ENCODE peak calls at places on chromosomes 3 and 15, in five cellular contexts. One of them, this sample, is unnamed.

GRCh38 chr3:160434071-160434470 is 15.5 kb downstream of the TRIM59 start:
- DNase-seq in body of pancreas: no peak
- DNase-seq in tibial nerve: no peak
- DNase-seq in transverse colon: no peak
- DNase-seq in A549: no peak
- DNase-seq in this sample: no peak

GRCh38 chr15:23695282-23695681 is 8.2 kb upstream of the NDN start:
- DNase-seq in A549: no peak
- DNase-seq in body of pancreas: no peak
- DNase-seq in transverse colon: no peak
- DNase-seq in tibial nerve: no peak
- DNase-seq in this sample: no peak

GRCh38 chr3:101801174-101801573 is 22.2 kb downstream of the NXPE3 start:
- DNase-seq in transverse colon: no peak
- DNase-seq in tibial nerve: no peak
- DNase-seq in body of pancreas: no peak
- DNase-seq in A549: no peak
- DNase-seq in this sample: no peak

GRCh38 chr3:80050826-80051601 is 283.2 kb upstream of the ROBO1 start:
- DNase-seq in transverse colon: no peak
- DNase-seq in body of pancreas: no peak
- DNase-seq in tibial nerve: no peak
- DNase-seq in A549: no peak
- DNase-seq in this sample: no peak

GRCh38 chr3:153313307-153313945 is 151.4 kb downstream of the RAP2B start:
- DNase-seq in tibial nerve: no peak
- DNase-seq in transverse colon: no peak
- DNase-seq in A549: no peak
- DNase-seq in body of pancreas: no peak
- DNase-seq in this sample: no peak

GRCh38 chr3:13023251-13024055 is 49.8 kb downstream of the IQSEC1 start:
- DNase-seq in body of pancreas: no peak
- DNase-seq in transverse colon: no peak
- DNase-seq in tibial nerve: no peak
- DNase-seq in A549: peak; percentile 28
- DNase-seq in this sample: peak; percentile 44

GRCh38 chr3:106006001-106006400 is 137.2 kb upstream of the CBLB start:
- DNase-seq in tibial nerve: no peak
- DNase-seq in body of pancreas: peak; percentile 8
- DNase-seq in transverse colon: no peak
- DNase-seq in A549: no peak
- DNase-seq in this sample: no peak

GRCh38 chr3:156576887-156577427 is 22.0 kb upstream of the SSR3 start:
- DNase-seq in A549: no peak
- DNase-seq in body of pancreas: no peak
- DNase-seq in transverse colon: no peak
- DNase-seq in tibial nerve: no peak
- DNase-seq in this sample: no peak

DNA sequence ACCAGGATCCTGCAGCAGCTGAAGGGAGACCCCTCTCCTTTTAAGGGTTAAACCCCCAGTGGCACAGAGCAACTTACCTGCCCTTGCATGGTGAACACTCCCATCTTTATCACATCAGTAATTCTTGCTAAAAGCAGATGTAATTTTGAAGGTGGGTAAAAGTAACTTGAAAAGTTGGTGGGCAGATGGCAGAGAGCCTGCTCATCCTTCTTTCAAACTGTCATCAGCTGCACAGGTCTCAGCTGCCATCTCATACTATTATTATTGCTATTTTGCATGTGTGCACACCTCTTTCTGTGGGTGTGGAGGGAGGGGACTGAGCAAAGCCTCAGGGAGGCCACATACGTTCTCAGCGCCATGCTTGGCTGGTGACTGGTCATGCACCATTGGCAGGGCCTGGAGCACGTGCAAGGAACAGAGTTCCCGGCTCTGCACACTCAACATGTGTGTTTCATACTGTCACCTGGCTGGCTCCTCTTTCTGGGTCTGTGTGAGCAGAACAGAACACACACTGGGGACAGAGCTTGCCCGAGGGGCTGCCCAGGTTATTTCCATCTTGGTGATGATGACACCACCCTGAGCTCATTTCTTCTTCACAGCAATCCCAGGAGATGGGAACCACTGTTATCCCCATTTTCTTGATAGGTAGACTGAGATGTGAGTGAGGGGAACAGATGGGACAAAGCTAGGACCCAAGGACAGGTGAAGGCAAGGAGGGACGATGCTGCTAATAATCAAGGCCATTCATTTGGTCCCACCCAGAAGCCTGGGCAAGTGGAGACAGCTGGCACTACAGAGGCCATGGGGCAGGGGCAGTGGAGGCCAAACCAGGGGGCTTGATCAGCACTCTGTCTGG is 95.8 kb upstream of the KLF13 start:
- DNase-seq in tibial nerve: no peak
- DNase-seq in transverse colon: peak; percentile 38
- DNase-seq in body of pancreas: no peak
- DNase-seq in A549: no peak
- DNase-seq in this sample: no peak
- TF ChIP-seq POLR2A in tibial nerve: no peak
- TF ChIP-seq POLR2A in transverse colon: no peak
- TF ChIP-seq POLR2A in body of pancreas: no peak
- TF ChIP-seq POLR2A in A549: no peak
- TF ChIP-seq POLR2A in this sample: no peak

GRCh38 chr15:43376017-43376705 is 5.3 kb downstream of the TUBGCP4 start:
- DNase-seq in A549: peak; percentile 25
- DNase-seq in transverse colon: peak; percentile 17
- DNase-seq in body of pancreas: peak; percentile 37
- DNase-seq in tibial nerve: no peak
- DNase-seq in this sample: no peak
- TF ChIP-seq POLR2A in A549: no peak
- TF ChIP-seq POLR2A in transverse colon: no peak
- TF ChIP-seq POLR2A in body of pancreas: no peak
- TF ChIP-seq POLR2A in tibial nerve: no peak
- TF ChIP-seq POLR2A in this sample: no peak

DNA sequence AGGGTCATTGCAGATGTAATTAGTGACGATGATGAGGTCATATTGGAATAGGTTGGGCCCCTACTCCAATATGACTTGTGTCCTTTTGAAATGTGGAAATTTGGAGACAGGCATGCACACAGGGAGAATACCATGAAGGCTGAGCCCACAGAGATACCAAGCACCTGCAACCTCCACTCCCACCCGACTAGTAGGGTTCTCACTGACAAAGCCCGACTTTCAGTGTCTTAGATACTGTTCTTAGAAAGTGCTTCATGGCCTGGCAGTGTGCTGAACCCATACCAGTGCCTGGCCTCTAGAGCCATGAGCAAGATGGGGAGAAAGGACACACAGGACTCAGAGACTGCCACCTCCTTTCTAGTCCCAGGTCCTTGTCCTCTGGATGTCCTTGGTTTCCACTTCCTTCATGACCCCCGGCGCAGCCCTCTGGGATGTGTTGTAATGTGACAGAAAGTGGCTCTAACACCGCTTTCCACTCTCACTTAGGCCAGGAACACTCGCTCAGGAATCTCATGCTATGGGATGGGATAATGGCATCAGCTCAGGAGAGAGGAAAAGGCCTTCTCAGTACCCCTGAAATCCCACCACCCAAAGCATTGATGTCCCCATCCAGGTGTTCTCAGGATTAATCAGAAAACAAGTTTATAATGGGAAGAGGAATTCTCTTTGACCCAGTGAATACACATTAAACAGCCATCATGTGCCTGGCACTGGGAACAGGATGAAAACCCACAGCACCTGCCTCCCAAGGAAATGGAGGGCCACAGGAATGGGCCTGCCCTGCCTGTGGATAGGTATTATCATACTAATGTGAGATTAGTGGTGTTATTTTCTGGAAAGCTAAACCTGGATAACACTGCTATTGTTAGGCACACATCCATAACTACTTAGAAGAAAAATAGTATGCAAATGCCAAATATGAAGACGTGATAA is 59.9 kb downstream of the RPL39L start:
- DNase-seq in A549: no peak
- DNase-seq in transverse colon: no peak
- DNase-seq in body of pancreas: no peak
- DNase-seq in tibial nerve: no peak
- DNase-seq in this sample: no peak
- TF ChIP-seq POLR2A in A549: no peak
- TF ChIP-seq POLR2A in transverse colon: no peak
- TF ChIP-seq POLR2A in body of pancreas: no peak
- TF ChIP-seq POLR2A in tibial nerve: no peak
- TF ChIP-seq POLR2A in this sample: no peak

GRCh38 chr3:148697311-148698189 is at the start of gene AGTR1:
- DNase-seq in A549: peak; percentile 28
- DNase-seq in tibial nerve: peak; percentile 78
- DNase-seq in body of pancreas: peak; percentile 59
- DNase-seq in transverse colon: peak; percentile 12
- DNase-seq in this sample: peak; percentile 95
- TF ChIP-seq POLR2A in A549: peak; percentile 23
- TF ChIP-seq POLR2A in tibial nerve: no peak
- TF ChIP-seq POLR2A in body of pancreas: peak; percentile 36
- TF ChIP-seq POLR2A in transverse colon: no peak
- TF ChIP-seq POLR2A in this sample: peak; percentile 97

GRCh38 chr3:126087552-126088175 is 3.7 kb upstream of the SLC41A3 start:
- DNase-seq in tibial nerve: no peak
- DNase-seq in body of pancreas: no peak
- DNase-seq in transverse colon: no peak
- DNase-seq in A549: no peak
- DNase-seq in this sample: no peak
- TF ChIP-seq POLR2A in tibial nerve: no peak
- TF ChIP-seq POLR2A in body of pancreas: no peak
- TF ChIP-seq POLR2A in transverse colon: no peak
- TF ChIP-seq POLR2A in A549: no peak
- TF ChIP-seq POLR2A in this sample: no peak

DNA sequence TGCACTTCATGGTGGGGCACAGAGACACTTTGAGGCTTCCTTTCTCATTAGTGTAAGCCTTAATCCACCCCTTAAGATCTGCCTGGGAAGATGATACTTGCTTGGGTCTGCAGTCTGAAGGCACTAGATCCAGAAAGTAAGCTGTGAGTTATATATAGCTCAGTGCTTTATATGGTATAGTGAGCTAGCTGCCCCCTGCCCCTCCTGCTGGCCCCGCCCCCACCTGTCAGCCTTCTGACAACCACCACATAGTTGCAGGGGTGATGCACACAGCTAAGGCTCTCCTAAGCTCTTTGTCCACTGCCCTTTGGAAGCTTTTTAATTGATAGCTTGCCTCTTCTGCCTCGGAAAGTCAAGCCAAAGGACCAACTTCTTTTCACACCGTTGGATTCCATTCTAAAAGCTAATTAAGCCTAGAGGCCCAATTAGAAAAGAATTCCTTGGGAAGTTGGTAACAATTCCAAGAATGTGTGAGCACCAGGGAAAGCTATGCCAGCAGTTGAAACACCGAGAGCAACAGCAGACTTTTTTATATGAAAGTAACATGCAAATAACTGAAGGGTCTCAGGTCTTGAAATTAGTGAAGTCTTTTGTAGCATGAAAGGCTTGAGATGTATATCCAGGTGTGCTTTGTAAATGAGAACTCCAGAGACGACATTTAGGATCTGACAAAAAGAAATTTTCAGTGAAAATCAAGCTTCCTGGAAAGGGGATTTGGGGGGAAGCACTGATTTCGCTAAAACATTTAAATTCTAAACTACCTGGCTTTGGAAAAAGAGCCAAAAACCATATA is 2.3 kb downstream of the TPM1 start:
- DNase-seq in tibial nerve: no peak
- DNase-seq in body of pancreas: peak; percentile 25
- DNase-seq in A549: no peak
- DNase-seq in transverse colon: no peak
- DNase-seq in this sample: no peak
- TF ChIP-seq POLR2A in tibial nerve: no peak
- TF ChIP-seq POLR2A in body of pancreas: peak; percentile 51
- TF ChIP-seq POLR2A in A549: no peak
- TF ChIP-seq POLR2A in transverse colon: peak; percentile 57
- TF ChIP-seq POLR2A in this sample: no peak

DNA sequence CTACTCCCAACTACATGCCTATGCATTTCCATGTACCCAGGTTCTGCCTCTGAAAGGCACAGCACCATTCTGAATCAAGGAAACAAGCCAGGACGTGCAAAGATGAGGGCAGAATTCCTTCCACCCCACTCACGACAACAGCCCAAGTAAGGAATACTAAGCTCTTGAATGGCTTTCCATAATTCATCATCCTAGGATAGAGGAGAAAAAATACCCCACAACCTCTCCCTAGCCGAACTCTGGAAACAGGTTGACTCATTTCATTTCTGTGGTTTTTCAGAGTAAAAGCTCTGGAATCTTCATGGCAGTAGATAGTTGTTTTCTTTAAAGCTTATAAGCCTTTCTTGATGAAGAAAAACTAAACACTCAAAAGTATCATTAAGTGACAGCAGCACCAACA is 77.8 kb downstream of the PDZRN3 start:
- DNase-seq in A549: no peak
- DNase-seq in tibial nerve: no peak
- DNase-seq in transverse colon: no peak
- DNase-seq in body of pancreas: no peak
- DNase-seq in this sample: no peak
- TF ChIP-seq POLR2A in A549: no peak
- TF ChIP-seq POLR2A in tibial nerve: no peak
- TF ChIP-seq POLR2A in transverse colon: no peak
- TF ChIP-seq POLR2A in body of pancreas: no peak
- TF ChIP-seq POLR2A in this sample: no peak

GRCh38 chr15:34335176-34335575 is 2.4 kb downstream of the SLC12A6 start:
- DNase-seq in tibial nerve: no peak
- DNase-seq in body of pancreas: no peak
- DNase-seq in A549: no peak
- DNase-seq in transverse colon: no peak
- DNase-seq in this sample: no peak

GRCh38 chr15:34338347-34338746 is 766 bp upstream of the SLC12A6 start:
- DNase-seq in A549: no peak
- DNase-seq in tibial nerve: no peak
- DNase-seq in transverse colon: no peak
- DNase-seq in body of pancreas: no peak
- DNase-seq in this sample: no peak

GRCh38 chr15:34336947-34337556 is 529 bp downstream of the SLC12A6 start:
- DNase-seq in body of pancreas: peak; percentile 34
- DNase-seq in tibial nerve: no peak
- DNase-seq in transverse colon: peak; percentile 35
- DNase-seq in A549: no peak
- DNase-seq in this sample: no peak

GRCh38 chr15:34336333-34336732 is 1.2 kb downstream of the SLC12A6 start:
- DNase-seq in body of pancreas: no peak
- DNase-seq in A549: no peak
- DNase-seq in tibial nerve: no peak
- DNase-seq in transverse colon: peak; percentile 24
- DNase-seq in this sample: no peak

DNA sequence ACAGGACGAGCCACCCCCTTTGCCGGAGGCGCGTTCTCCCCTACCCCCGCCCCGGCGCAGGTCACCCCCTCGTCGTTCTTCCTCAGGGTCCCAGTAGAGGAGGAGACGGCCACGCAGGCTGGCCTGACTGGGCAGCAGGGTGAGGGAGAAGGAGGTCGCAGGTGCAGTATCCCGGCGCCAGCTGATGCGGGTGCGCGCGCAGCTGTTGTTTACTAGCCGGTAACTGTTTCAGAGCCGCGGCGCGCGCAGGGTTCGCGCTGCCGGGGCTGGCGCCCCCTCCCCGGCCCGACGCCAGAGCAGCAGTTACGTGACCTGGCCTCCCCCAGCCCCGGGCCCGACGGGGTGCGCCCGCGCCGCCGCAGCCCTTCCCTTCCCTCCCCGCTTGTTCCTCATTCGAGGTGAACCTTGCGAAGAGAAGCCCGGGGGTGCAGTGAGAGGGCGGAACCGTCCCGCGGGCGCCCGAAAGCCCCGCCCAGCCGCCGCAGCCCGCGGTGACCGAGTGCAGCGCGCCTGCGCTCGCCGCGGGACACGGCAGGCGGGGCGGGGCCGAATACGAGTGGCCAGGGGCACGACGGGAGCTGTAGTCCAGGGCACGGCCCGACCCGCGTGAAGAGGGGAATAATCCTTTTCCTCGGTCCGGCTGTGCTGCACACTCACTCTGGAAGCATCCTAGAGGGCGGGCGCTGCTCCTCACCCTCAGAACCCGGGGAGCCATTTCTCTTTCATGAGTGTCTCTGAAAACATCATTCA is at the start of gene SLC12A6:
- DNase-seq in transverse colon: peak; percentile 94
- DNase-seq in tibial nerve: peak; percentile 79
- DNase-seq in body of pancreas: peak; percentile 96
- DNase-seq in A549: peak; percentile 90
- DNase-seq in this sample: peak; percentile 94
- TF ChIP-seq POLR2A in transverse colon: peak; percentile 69
- TF ChIP-seq POLR2A in tibial nerve: peak; percentile 67
- TF ChIP-seq POLR2A in body of pancreas: peak; percentile 50
- TF ChIP-seq POLR2A in A549: peak; percentile 57
- TF ChIP-seq POLR2A in this sample: peak; percentile 82

This sample was measured in right lobe of liver.